ENCODE peak calls at places on chromosome 14, in six cellular contexts. One of them, this sample, is unnamed.

GRCh38 chr14:98580131-98580678 is 691.8 kb downstream of the BCL11B start:
- DNase-seq in progenitor cell of endocrine pancreas: peak; percentile 17
- DNase-seq in sigmoid colon: no peak
- DNase-seq in glutamatergic neuron: no peak
- DNase-seq in stomach: no peak
- DNase-seq in brain microvascular endothelial cell: no peak
- DNase-seq in this sample: no peak

GRCh38 chr14:61493239-61493638 is 171.9 kb downstream of the PRKCH start:
- DNase-seq in stomach: no peak
- DNase-seq in progenitor cell of endocrine pancreas: no peak
- DNase-seq in sigmoid colon: no peak
- DNase-seq in brain microvascular endothelial cell: peak; percentile 83
- DNase-seq in glutamatergic neuron: no peak
- DNase-seq in this sample: no peak

GRCh38 chr14:75941030-75941429 is 40.8 kb downstream of the TGFB3 start:
- DNase-seq in glutamatergic neuron: peak; percentile 46
- DNase-seq in progenitor cell of endocrine pancreas: no peak
- DNase-seq in sigmoid colon: no peak
- DNase-seq in brain microvascular endothelial cell: no peak
- DNase-seq in stomach: no peak
- DNase-seq in this sample: no peak

GRCh38 chr14:85587152-85587697 is 57.3 kb downstream of the FLRT2 start:
- DNase-seq in stomach: no peak
- DNase-seq in brain microvascular endothelial cell: no peak
- DNase-seq in sigmoid colon: no peak
- DNase-seq in progenitor cell of endocrine pancreas: no peak
- DNase-seq in glutamatergic neuron: no peak
- DNase-seq in this sample: no peak

GRCh38 chr14:52360831-52361230 is 46.7 kb downstream of the PTGER2 start:
- DNase-seq in glutamatergic neuron: no peak
- DNase-seq in sigmoid colon: peak; percentile 66
- DNase-seq in progenitor cell of endocrine pancreas: no peak
- DNase-seq in stomach: peak; percentile 46
- DNase-seq in brain microvascular endothelial cell: no peak
- DNase-seq in this sample: no peak

GRCh38 chr14:31208546-31209424 is 1.2 kb upstream of the HECTD1 start:
- DNase-seq in brain microvascular endothelial cell: no peak
- DNase-seq in glutamatergic neuron: no peak
- DNase-seq in sigmoid colon: no peak
- DNase-seq in stomach: no peak
- DNase-seq in progenitor cell of endocrine pancreas: no peak
- DNase-seq in this sample: no peak

GRCh38 chr14:87186745-87187144 is 806.2 kb downstream of the GALC start:
- DNase-seq in sigmoid colon: no peak
- DNase-seq in stomach: no peak
- DNase-seq in progenitor cell of endocrine pancreas: no peak
- DNase-seq in glutamatergic neuron: no peak
- DNase-seq in brain microvascular endothelial cell: no peak
- DNase-seq in this sample: no peak

GRCh38 chr14:69957986-69958385 is 78.8 kb downstream of the SMOC1 start:
- DNase-seq in progenitor cell of endocrine pancreas: no peak
- DNase-seq in sigmoid colon: no peak
- DNase-seq in brain microvascular endothelial cell: no peak
- DNase-seq in stomach: no peak
- DNase-seq in glutamatergic neuron: no peak
- DNase-seq in this sample: no peak

GRCh38 chr14:100421756-100422470 is 98.8 kb downstream of the SLC25A47 start:
- DNase-seq in stomach: no peak
- DNase-seq in progenitor cell of endocrine pancreas: no peak
- DNase-seq in sigmoid colon: peak; percentile 34
- DNase-seq in brain microvascular endothelial cell: no peak
- DNase-seq in glutamatergic neuron: peak; percentile 52
- DNase-seq in this sample: no peak

DNA sequence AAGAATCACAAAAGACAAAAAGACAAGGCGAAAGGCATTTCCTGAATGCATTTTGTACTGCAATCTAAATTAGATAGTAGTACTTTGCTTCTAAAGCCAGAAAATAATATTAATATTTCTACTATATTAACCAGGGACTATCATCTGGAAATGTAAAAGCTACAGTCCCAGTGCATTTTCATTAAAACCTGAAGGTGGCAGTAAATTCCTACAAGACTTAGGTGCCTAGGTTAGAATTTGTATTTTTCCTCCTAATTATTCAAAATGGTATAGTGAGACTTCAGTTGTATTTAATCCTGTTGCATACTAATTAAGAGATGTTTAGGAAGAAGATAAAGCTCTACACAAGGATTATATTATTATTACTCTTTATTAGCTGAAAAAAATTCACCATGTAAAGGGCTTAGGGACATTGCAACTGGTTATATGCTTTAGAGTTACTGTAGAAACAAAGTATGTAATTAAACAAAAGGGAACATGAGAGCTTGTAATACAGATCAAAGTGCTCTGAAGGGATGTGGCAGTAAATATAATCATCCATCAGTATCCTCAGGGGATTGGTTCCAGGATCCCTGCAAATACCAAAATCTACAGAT is 53.6 kb downstream of the BRMS1L start:
- DNase-seq in glutamatergic neuron: no peak
- DNase-seq in sigmoid colon: no peak
- DNase-seq in stomach: no peak
- DNase-seq in progenitor cell of endocrine pancreas: no peak
- DNase-seq in brain microvascular endothelial cell: peak; percentile 5
- DNase-seq in this sample: peak; percentile 51
- TF ChIP-seq CTCF in glutamatergic neuron: peak; percentile 39
- TF ChIP-seq CTCF in sigmoid colon: no peak
- TF ChIP-seq CTCF in stomach: peak; percentile 39
- TF ChIP-seq CTCF in progenitor cell of endocrine pancreas: peak; percentile 61
- TF ChIP-seq CTCF in brain microvascular endothelial cell: peak; percentile 46
- TF ChIP-seq CTCF in this sample: peak; percentile 20

GRCh38 chr14:78286210-78286609 is 116.0 kb downstream of the NRXN3 start:
- DNase-seq in brain microvascular endothelial cell: no peak
- DNase-seq in sigmoid colon: no peak
- DNase-seq in progenitor cell of endocrine pancreas: no peak
- DNase-seq in glutamatergic neuron: no peak
- DNase-seq in stomach: no peak
- DNase-seq in this sample: no peak
- TF ChIP-seq CTCF in brain microvascular endothelial cell: no peak
- TF ChIP-seq CTCF in sigmoid colon: no peak
- TF ChIP-seq CTCF in progenitor cell of endocrine pancreas: no peak
- TF ChIP-seq CTCF in glutamatergic neuron: no peak
- TF ChIP-seq CTCF in stomach: no peak
- TF ChIP-seq CTCF in this sample: no peak

DNA sequence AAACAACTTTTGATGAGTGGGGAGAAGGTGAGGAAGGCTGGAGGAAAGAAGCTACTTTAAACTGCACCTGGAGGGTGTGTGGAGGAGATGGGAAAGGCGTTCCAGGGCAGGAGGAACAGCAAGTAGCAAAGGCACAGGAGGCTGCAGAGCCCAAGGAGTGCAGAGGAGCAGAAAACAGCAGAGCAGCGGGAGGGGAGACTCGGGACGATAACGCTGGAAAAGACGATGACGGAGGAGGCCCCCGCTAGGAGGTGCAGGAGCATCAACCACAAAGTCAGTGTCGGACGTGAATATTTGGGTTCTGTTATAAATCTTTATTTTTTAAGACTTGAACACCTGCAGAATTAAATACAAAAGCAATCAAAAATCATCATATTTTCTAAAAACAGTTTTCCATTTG is 44.9 kb downstream of the LGMN start:
- DNase-seq in progenitor cell of endocrine pancreas: no peak
- DNase-seq in brain microvascular endothelial cell: no peak
- DNase-seq in glutamatergic neuron: no peak
- DNase-seq in sigmoid colon: no peak
- DNase-seq in stomach: no peak
- DNase-seq in this sample: no peak
- TF ChIP-seq CTCF in progenitor cell of endocrine pancreas: no peak
- TF ChIP-seq CTCF in brain microvascular endothelial cell: no peak
- TF ChIP-seq CTCF in glutamatergic neuron: no peak
- TF ChIP-seq CTCF in sigmoid colon: no peak
- TF ChIP-seq CTCF in stomach: no peak
- TF ChIP-seq CTCF in this sample: no peak

DNA sequence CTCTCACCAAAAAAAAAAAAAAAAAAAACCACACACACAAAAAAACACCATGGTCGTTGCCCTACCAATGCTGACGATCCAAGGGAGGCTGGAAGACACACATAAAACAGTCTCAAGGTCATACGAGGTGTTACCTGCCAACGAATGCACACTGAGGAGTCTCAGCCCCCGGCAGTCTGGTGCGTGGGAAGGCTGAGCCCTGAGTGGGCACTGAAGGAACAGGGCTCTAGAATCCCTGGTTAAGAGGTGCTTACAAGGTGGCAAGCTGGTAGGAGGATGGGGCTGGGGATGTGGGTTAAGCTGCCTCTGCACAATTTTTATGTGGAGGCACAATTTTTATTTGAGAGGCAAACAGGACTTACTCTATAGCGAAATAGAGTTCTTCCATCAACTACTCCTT is 7.9 kb downstream of the LTBP2 start:
- DNase-seq in stomach: no peak
- DNase-seq in sigmoid colon: no peak
- DNase-seq in progenitor cell of endocrine pancreas: no peak
- DNase-seq in brain microvascular endothelial cell: no peak
- DNase-seq in glutamatergic neuron: no peak
- DNase-seq in this sample: no peak
- TF ChIP-seq CTCF in stomach: no peak
- TF ChIP-seq CTCF in sigmoid colon: no peak
- TF ChIP-seq CTCF in progenitor cell of endocrine pancreas: no peak
- TF ChIP-seq CTCF in brain microvascular endothelial cell: no peak
- TF ChIP-seq CTCF in glutamatergic neuron: no peak
- TF ChIP-seq CTCF in this sample: no peak

This sample was measured in GM20000.